ENCODE peak calls at places on chromosomes 1 and 21, in four cellular contexts. One of them, this sample, is unnamed.

GRCh38 chr1:40746344-40747090 is 37.1 kb upstream of the KCNQ4 start:
- DNase-seq in uterus: no peak
- DNase-seq in IMR-90: no peak
- DNase-seq in hepatocyte: no peak
- DNase-seq in this sample: no peak

GRCh38 chr1:157137051-157137772 is 983 bp downstream of the ETV3 start:
- DNase-seq in uterus: no peak
- DNase-seq in IMR-90: peak; percentile 28
- DNase-seq in hepatocyte: peak; percentile 43
- DNase-seq in this sample: peak; percentile 39

GRCh38 chr1:201376464-201377374 is 761 bp downstream of the TNNT2 start:
- DNase-seq in uterus: no peak
- DNase-seq in IMR-90: peak; percentile 46
- DNase-seq in hepatocyte: peak; percentile 78
- DNase-seq in this sample: no peak

GRCh38 chr1:24724345-24725208 is 20.7 kb upstream of the CLIC4 start:
- DNase-seq in uterus: no peak
- DNase-seq in IMR-90: peak; percentile 84
- DNase-seq in hepatocyte: peak; percentile 42
- DNase-seq in this sample: peak; percentile 72

GRCh38 chr1:236524142-236524891 is 535 bp downstream of the LGALS8 start:
- DNase-seq in uterus: peak; percentile 49
- DNase-seq in IMR-90: peak; percentile 86
- DNase-seq in hepatocyte: peak; percentile 86
- DNase-seq in this sample: peak; percentile 79

GRCh38 chr1:22618056-22618455 is 18.4 kb upstream of the C1QA start:
- DNase-seq in uterus: no peak
- DNase-seq in IMR-90: no peak
- DNase-seq in hepatocyte: no peak
- DNase-seq in this sample: no peak

GRCh38 chr1:226635456-226635941 is 86.9 kb downstream of the STUM start:
- DNase-seq in uterus: no peak
- DNase-seq in IMR-90: no peak
- DNase-seq in hepatocyte: no peak
- DNase-seq in this sample: no peak

GRCh38 chr1:71081697-71082080 is 854 bp upstream of the ZRANB2 start:
- DNase-seq in uterus: peak; percentile 22
- DNase-seq in IMR-90: no peak
- DNase-seq in hepatocyte: peak; percentile 11
- DNase-seq in this sample: peak; percentile 37

GRCh38 chr1:91450260-91450659 is 45.6 kb upstream of the HFM1 start:
- DNase-seq in uterus: no peak
- DNase-seq in IMR-90: no peak
- DNase-seq in hepatocyte: no peak
- DNase-seq in this sample: no peak

GRCh38 chr1:207970329-207971038 is 59.6 kb upstream of the CD34 start:
- DNase-seq in uterus: no peak
- DNase-seq in IMR-90: no peak
- DNase-seq in hepatocyte: no peak
- DNase-seq in this sample: no peak

GRCh38 chr1:183024352-183025337 is 1.4 kb downstream of the LAMC1 start:
- DNase-seq in uterus: no peak
- DNase-seq in IMR-90: no peak
- DNase-seq in hepatocyte: no peak
- DNase-seq in this sample: no peak

GRCh38 chr21:38914531-38915385 is 109.0 kb downstream of the ETS2 start:
- DNase-seq in uterus: peak; percentile 38
- DNase-seq in IMR-90: peak; percentile 29
- DNase-seq in hepatocyte: peak; percentile 46
- DNase-seq in this sample: no peak

GRCh38 chr21:32578107-32578691 is 7.1 kb downstream of the TCP10L start:
- DNase-seq in uterus: no peak
- DNase-seq in IMR-90: peak; percentile 9
- DNase-seq in hepatocyte: no peak
- DNase-seq in this sample: no peak

GRCh38 chr1:21804536-21804935 is 7.5 kb upstream of the LDLRAD2 start:
- DNase-seq in uterus: no peak
- DNase-seq in IMR-90: no peak
- DNase-seq in hepatocyte: no peak
- DNase-seq in this sample: no peak

GRCh38 chr1:194570449-194570848 is 1384.0 kb upstream of the B3GALT2 start:
- DNase-seq in uterus: no peak
- DNase-seq in IMR-90: peak; percentile 20
- DNase-seq in hepatocyte: no peak
- DNase-seq in this sample: peak; percentile 28

GRCh38 chr1:22780696-22781095 is 70.1 kb downstream of the EPHB2 start:
- DNase-seq in uterus: no peak
- DNase-seq in IMR-90: peak; percentile 16
- DNase-seq in hepatocyte: no peak
- DNase-seq in this sample: peak; percentile 70

GRCh38 chr1:16251381-16251780 is 14.4 kb upstream of the CPLANE2 start:
- DNase-seq in uterus: no peak
- DNase-seq in IMR-90: no peak
- DNase-seq in hepatocyte: no peak
- DNase-seq in this sample: no peak

GRCh38 chr1:13823936-13824335 is 123.9 kb downstream of the PRDM2 start:
- DNase-seq in uterus: no peak
- DNase-seq in IMR-90: no peak
- DNase-seq in hepatocyte: no peak
- DNase-seq in this sample: peak; percentile 4

DNA sequence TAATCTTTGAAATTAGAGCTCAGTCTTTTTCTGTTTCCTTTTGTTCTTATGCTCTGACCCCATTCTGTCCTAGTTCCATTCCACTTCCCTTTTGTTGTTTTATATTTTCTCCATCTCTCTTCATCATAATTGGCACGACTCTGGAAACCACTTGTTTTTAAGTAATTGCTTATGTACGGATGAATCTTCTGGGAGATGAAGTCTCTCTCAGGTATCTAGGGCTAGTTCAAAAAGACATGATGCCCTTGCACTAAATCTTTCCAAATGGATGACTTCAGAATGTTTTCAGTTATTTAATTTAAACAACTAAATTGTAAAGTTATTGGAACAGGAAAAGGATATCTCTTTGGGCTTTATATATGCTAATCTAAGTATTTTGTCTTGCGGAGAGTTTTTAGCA is at the start of gene OR6F1:
- DNase-seq in uterus: no peak
- DNase-seq in IMR-90: no peak
- DNase-seq in hepatocyte: no peak
- DNase-seq in this sample: no peak
- H3K9me3 ChIP-seq in uterus: peaks cover 5% of the 10 kb centered on the region
- H3K9me3 ChIP-seq in IMR-90: peaks cover 9% of the 10 kb centered on the region
- H3K9me3 ChIP-seq in hepatocyte: no peaks in the 10 kb centered on the region
- H3K9me3 ChIP-seq in this sample: no peaks in the 10 kb centered on the region

GRCh38 chr1:33119050-33119449 is 38.1 kb downstream of the AZIN2 start:
- DNase-seq in uterus: no peak
- DNase-seq in IMR-90: no peak
- DNase-seq in hepatocyte: no peak
- DNase-seq in this sample: no peak
- TF ChIP-seq CTCF in uterus: no peak
- TF ChIP-seq CTCF in IMR-90: no peak
- TF ChIP-seq CTCF in hepatocyte: no peak
- TF ChIP-seq CTCF in this sample: no peak

GRCh38 chr1:31640964-31641363 is 3.7 kb downstream of the PEF1 start:
- DNase-seq in uterus: no peak
- DNase-seq in IMR-90: no peak
- DNase-seq in hepatocyte: no peak
- DNase-seq in this sample: no peak
- H3K4me1 ChIP-seq in uterus: peaks cover 10% of the 10 kb centered on the region
- H3K4me1 ChIP-seq in IMR-90: peaks cover 11% of the 10 kb centered on the region
- H3K4me1 ChIP-seq in hepatocyte: peaks cover 26% of the 10 kb centered on the region
- H3K4me1 ChIP-seq in this sample: peaks cover 10% of the 10 kb centered on the region

DNA sequence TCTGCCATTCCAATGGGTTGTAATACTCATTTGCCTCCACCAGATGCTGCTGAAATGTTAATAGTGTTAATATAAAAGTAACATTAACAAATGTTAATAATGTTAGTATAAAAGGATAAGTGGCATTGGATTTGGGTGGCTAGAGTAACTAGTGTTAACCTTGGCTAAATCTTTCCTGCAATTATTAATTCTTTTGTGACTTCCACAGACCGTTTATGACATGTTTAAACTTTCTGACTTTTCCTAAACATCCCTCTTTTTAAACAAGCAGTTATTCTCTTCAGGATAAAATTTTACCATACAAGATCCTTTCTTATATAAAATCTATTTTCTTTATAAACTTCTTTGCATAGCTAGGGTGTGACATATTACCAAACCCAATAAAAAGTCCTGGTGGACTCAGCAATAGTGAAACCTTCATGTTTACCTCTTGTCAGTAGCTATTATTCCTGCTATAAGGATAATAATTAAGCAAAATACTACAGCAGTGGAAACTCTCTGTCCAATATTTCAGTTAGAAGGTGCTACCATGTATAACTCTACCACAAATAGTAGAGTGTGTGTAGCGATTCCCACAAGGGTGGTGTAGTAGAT is 41.5 kb downstream of the CCDC30 start:
- DNase-seq in uterus: no peak
- DNase-seq in IMR-90: no peak
- DNase-seq in hepatocyte: no peak
- DNase-seq in this sample: no peak
- H3K9me3 ChIP-seq in uterus: peaks cover 33% of the 10 kb centered on the region
- H3K9me3 ChIP-seq in IMR-90: peaks cover 12% of the 10 kb centered on the region
- H3K9me3 ChIP-seq in hepatocyte: peaks cover 24% of the 10 kb centered on the region
- H3K9me3 ChIP-seq in this sample: no peaks in the 10 kb centered on the region

GRCh38 chr1:33151115-33151514 is 30.7 kb downstream of the TRIM62 start:
- DNase-seq in uterus: no peak
- DNase-seq in IMR-90: no peak
- DNase-seq in hepatocyte: no peak
- DNase-seq in this sample: no peak

GRCh38 chr1:33155877-33156538 is 25.8 kb downstream of the TRIM62 start:
- DNase-seq in uterus: no peak
- DNase-seq in IMR-90: no peak
- DNase-seq in hepatocyte: no peak
- DNase-seq in this sample: no peak

GRCh38 chr1:33150522-33150921 is 31.3 kb downstream of the TRIM62 start:
- DNase-seq in uterus: no peak
- DNase-seq in IMR-90: no peak
- DNase-seq in hepatocyte: no peak
- DNase-seq in this sample: no peak

GRCh38 chr1:33152685-33153432 is 29.0 kb downstream of the TRIM62 start:
- DNase-seq in uterus: peak; percentile 70
- DNase-seq in IMR-90: no peak
- DNase-seq in hepatocyte: no peak
- DNase-seq in this sample: peak; percentile 88

DNA sequence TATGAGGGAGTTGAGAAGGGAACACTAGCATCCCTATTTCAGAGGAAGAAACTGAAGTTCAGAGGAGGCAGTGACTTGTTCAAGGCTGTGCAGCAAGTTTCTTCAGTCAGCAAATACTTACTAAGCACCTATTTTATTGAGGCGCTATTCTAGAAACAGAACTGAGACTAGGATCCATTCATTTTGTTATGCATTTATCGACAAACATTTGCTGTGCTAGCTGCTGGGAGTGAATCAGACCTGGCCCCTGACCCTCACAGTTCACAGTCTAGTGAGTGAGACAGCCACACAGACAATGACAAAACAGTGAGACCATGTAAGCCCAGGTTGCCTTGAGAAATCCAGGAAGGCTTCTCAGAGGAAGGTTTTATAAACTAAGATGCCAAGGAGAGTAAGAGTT is 28.2 kb downstream of the TRIM62 start:
- DNase-seq in uterus: no peak
- DNase-seq in IMR-90: peak; percentile 28
- DNase-seq in hepatocyte: no peak
- DNase-seq in this sample: no peak
- TF ChIP-seq CTCF in uterus: no peak
- TF ChIP-seq CTCF in IMR-90: no peak
- TF ChIP-seq CTCF in hepatocyte: no peak
- TF ChIP-seq CTCF in this sample: no peak

GRCh38 chr1:200037904-200038644 is 10.6 kb downstream of the NR5A2 start:
- DNase-seq in uterus: no peak
- DNase-seq in IMR-90: no peak
- DNase-seq in hepatocyte: no peak
- DNase-seq in this sample: no peak
- H3K4me1 ChIP-seq in uterus: no peaks in the 10 kb centered on the region
- H3K4me1 ChIP-seq in IMR-90: peaks cover 6% of the 10 kb centered on the region
- H3K4me1 ChIP-seq in hepatocyte: peaks cover 21% of the 10 kb centered on the region
- H3K4me1 ChIP-seq in this sample: peaks cover 9% of the 10 kb centered on the region